ENCODE peak calls at places on chromosomes 11 and 22, in six cellular contexts. W, C, P, I, X and N are unnamed samples. For H3K36me3, the result is how much of the 10 kb centered on the place peaks cover.

GRCh38 chr11:1138053-1138452 is 19.7 kb upstream of the MUC5AC start:
- DNase-seq in I (no peak), P (no peak), C (no peak), X (peak), W (no peak), N (no peak)

GRCh38 chr11:117614695-117615094 is 182.3 kb downstream of the DSCAML1 start:
- DNase-seq in I (no peak), P (no peak), W (no peak), X (no peak), C (no peak), N (no peak)

GRCh38 chr11:45156201-45156600 is 9.8 kb downstream of the PRDM11 start:
- DNase-seq in X (no peak), C (no peak), P (peak), W (no peak), I (no peak), N (no peak)

GRCh38 chr11:30342736-30343166 is 19.8 kb downstream of the ARL14EP start:
- DNase-seq in W (no peak), X (no peak), C (no peak), P (no peak), I (no peak), N (no peak)

GRCh38 chr11:67416416-67417335 is 1.2 kb downstream of the CARNS1 start:
- DNase-seq in X (no peak), W (no peak), C (no peak), I (peak), P (peak), N (no peak)

GRCh38 chr22:26848244-26848920 is 191.0 kb downstream of the MIAT start:
- DNase-seq in W (no peak), I (no peak), P (no peak), C (no peak), X (peak), N (no peak)

GRCh38 chr11:11987503-11988022 is 20.9 kb downstream of the DKK3 start:
- DNase-seq in P (no peak), I (no peak), C (no peak), X (peak), W (no peak), N (no peak)

GRCh38 chr22:45534339-45535192 is 31.9 kb downstream of the FBLN1 start:
- DNase-seq in C (no peak), I (no peak), W (no peak), P (no peak), X (peak), N (no peak)

GRCh38 chr22:37741312-37741795 is 44.5 kb downstream of the TRIOBP start:
- DNase-seq in C (peak), X (peak), W (peak), P (no peak), I (peak), N (peak)

GRCh38 chr22:37990302-37990701 is 5.9 kb upstream of the SOX10 start:
- DNase-seq in I (no peak), W (peak), P (no peak), C (no peak), X (no peak), N (no peak)

GRCh38 chr22:39967996-39968968 is 8.1 kb downstream of the TMA7B start:
- DNase-seq in I (peak), C (peak), W (peak), P (no peak), X (no peak), N (no peak)

GRCh38 chr22:21985214-21985613 is 2.6 kb upstream of the TOP3B start:
- DNase-seq in X (no peak), W (no peak), P (peak), C (no peak), I (no peak), N (no peak)

GRCh38 chr22:49767355-49768062 is 60.2 kb downstream of the BRD1 start:
- DNase-seq in C (peak), I (no peak), W (no peak), P (peak), X (peak), N (peak)

GRCh38 chr11:100851129-100851528 is 164.0 kb downstream of the ARHGAP42 start:
- DNase-seq in C (no peak), P (no peak), X (peak), W (no peak), I (no peak), N (no peak)

GRCh38 chr11:12696911-12697581 is 22.8 kb downstream of the TEAD1 start:
- DNase-seq in C (no peak), W (no peak), X (no peak), I (no peak), P (no peak), N (no peak)

GRCh38 chr11:57899378-57899777 is 124.3 kb upstream of the OR9Q1 start:
- DNase-seq in C (no peak), I (no peak), X (no peak), W (no peak), P (no peak), N (no peak)

GRCh38 chr11:833849-834311 is 1.1 kb downstream of the CD151 start:
- DNase-seq in X (no peak), W (no peak), I (no peak), C (no peak), P (no peak), N (no peak)

GRCh38 chr22:36286096-36286957 is 33.4 kb downstream of the APOL1 start:
- DNase-seq in W (peak), X (peak), P (peak), I (peak), C (peak), N (peak)

GRCh38 chr11:35377262-35377661 is 42.1 kb downstream of the SLC1A2 start:
- DNase-seq in I (no peak), W (no peak), P (no peak), X (no peak), C (no peak), N (no peak)

GRCh38 chr22:29661355-29661754 is 57.9 kb downstream of the NF2 start:
- DNase-seq in W (no peak), P (no peak), I (no peak), X (peak), C (no peak), N (no peak)

GRCh38 chr22:35577799-35578659 is 37.4 kb downstream of the RASD2 start:
- DNase-seq in X (no peak), P (no peak), C (no peak), I (no peak), W (no peak), N (no peak)

GRCh38 chr11:130536106-130537040 is 87.9 kb downstream of the ADAMTS15 start:
- DNase-seq in C (no peak), W (no peak), X (peak), I (no peak), P (no peak), N (no peak)

GRCh38 chr11:45048870-45049825 is 97.3 kb upstream of the PRDM11 start:
- DNase-seq in I (peak), P (no peak), X (no peak), W (peak), C (peak), N (peak)

GRCh38 chr11:111836766-111837165 is 34.6 kb downstream of the ALG9 start:
- DNase-seq in P (no peak), I (no peak), X (peak), W (no peak), C (no peak), N (no peak)

GRCh38 chr11:67283490-67283963 is 5.6 kb upstream of the ANKRD13D start:
- DNase-seq in X (no peak), P (peak), C (no peak), W (peak), I (no peak), N (no peak)

GRCh38 chr22:19655399-19655798 is 58.9 kb upstream of the SEPTIN5 start:
- DNase-seq in C (no peak), P (no peak), X (no peak), I (no peak), W (no peak), N (no peak)

GRCh38 chr11:1785749-1786261 is 22.1 kb upstream of the CTSD start:
- DNase-seq in C (no peak), I (no peak), W (no peak), X (no peak), P (no peak), N (no peak)

GRCh38 chr11:133681901-133682300 is 149.6 kb upstream of the OPCML start:
- DNase-seq in C (no peak), X (no peak), W (no peak), P (no peak), I (no peak), N (no peak)

GRCh38 chr11:111445586-111445985 is 66.5 kb upstream of the POU2AF1 start:
- DNase-seq in X (no peak), W (no peak), C (no peak), I (no peak), P (no peak), N (no peak)

GRCh38 chr22:25134451-25134850 is 65.2 kb upstream of the CRYBB3 start:
- DNase-seq in W (no peak), I (no peak), P (no peak), C (no peak), X (no peak), N (no peak)

GRCh38 chr11:47431356-47432083 is 5.3 kb upstream of the PSMC3 start:
- DNase-seq in P (no peak), W (no peak), C (no peak), X (no peak), I (no peak), N (no peak)

GRCh38 chr11:130188047-130188446 is 28.5 kb downstream of the ST14 start:
- DNase-seq in W (no peak), X (no peak), C (no peak), P (no peak), I (no peak), N (no peak)

GRCh38 chr11:106695506-106695905 is 322.8 kb downstream of the GUCY1A2 start:
- DNase-seq in I (no peak), P (no peak), W (no peak), C (no peak), X (peak), N (no peak)

GRCh38 chr11:82085493-82085892 is 648.2 kb downstream of the FAM181B start:
- DNase-seq in W (no peak), X (no peak), I (no peak), P (no peak), C (no peak), N (no peak)

GRCh38 chr11:75582935-75583709 is 21.1 kb downstream of the SERPINH1 start:
- DNase-seq in P (peak), I (peak), W (peak), C (peak), X (peak), N (peak)

GRCh38 chr11:75585271-75585670 is 23.2 kb downstream of the SERPINH1 start:
- DNase-seq in P (no peak), I (no peak), C (no peak), W (no peak), X (no peak), N (no peak)

GRCh38 chr11:75582461-75582934 is 20.4 kb downstream of the SERPINH1 start:
- DNase-seq in P (no peak), I (no peak), C (no peak), W (no peak), X (no peak), N (no peak)

GRCh38 chr11:75588067-75588481 is 26.0 kb downstream of the SERPINH1 start:
- DNase-seq in P (no peak), W (no peak), I (peak), X (no peak), C (no peak), N (no peak)

GRCh38 chr11:75583710-75584658 is 21.9 kb downstream of the SERPINH1 start:
- DNase-seq in C (peak), X (peak), P (peak), I (peak), W (peak), N (peak)
- TF ChIP-seq CTCF in C (no peak), X (no peak), P (no peak), I (no peak), W (no peak), N (no peak)

DNA sequence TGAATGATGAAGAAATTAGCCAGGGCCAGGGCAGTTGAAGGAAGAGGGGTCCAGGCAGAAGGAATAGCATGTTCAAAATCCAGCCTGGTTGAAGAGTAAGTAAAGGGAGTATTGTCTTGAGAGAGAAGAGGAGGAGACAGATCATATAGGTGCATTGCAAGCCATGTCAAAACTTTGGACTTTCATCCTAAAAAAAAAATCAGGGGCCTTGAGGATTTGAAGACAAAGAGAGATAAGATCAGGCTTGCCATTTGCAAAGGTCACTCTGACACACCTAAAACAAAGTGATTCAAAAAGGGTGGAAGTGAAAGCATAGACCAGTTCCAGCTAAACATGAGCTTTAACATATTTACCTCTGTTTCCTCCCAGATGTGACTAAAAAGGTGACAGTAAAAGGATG is 95.7 kb upstream of the DRD2 start:
- DNase-seq in I (no peak), W (no peak), P (no peak), X (no peak), C (no peak), N (no peak)
- H3K4me3 ChIP-seq in I (no peak), W (no peak), P (no peak), X (no peak), C (no peak), N (no peak)

GRCh38 chr11:6455070-6455469 is 14.3 kb upstream of the HPX start:
- DNase-seq in X (no peak), C (no peak), W (no peak), I (no peak), P (no peak), N (no peak)
- H3K36me3 ChIP-seq in X (under half), C (under half), W (half or more), I (under half), P (half or more), N (under half)

DNA sequence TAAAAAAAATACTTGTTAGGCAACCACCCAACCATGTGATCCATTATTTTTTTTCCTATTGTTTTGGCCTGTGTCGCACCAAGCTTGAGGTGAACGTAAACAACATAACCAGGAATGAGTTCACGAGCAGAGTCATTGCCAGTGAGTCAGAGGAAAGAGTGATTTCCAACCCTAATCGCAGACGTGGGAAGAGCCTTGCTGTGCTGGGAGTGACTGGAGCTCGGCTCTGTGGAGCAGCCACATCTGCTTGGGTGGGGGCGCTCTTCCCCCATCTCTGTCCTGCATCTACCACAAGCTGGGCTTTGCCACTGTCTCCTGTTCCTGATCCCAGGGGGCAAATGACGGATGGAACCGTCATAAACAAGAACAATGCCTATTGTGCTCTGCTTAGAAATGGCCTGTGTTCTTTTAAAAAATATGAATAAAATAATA is 210.0 kb downstream of the KIRREL3 start:
- DNase-seq in W (no peak), C (no peak), X (peak), P (no peak), I (no peak), N (no peak)
- TF ChIP-seq CTCF in W (no peak), C (no peak), X (peak), P (no peak), I (no peak), N (no peak)

GRCh38 chr11:119093666-119093950 is 8.0 kb downstream of the DPAGT1 start:
- DNase-seq in P (no peak), I (no peak), W (no peak), X (no peak), C (no peak), N (no peak)

GRCh38 chr11:119093951-119094815 is 7.5 kb downstream of the DPAGT1 start:
- DNase-seq in C (peak), P (peak), I (peak), W (no peak), X (peak), N (peak)

GRCh38 chr11:119091083-119091650 is 6.5 kb downstream of the HMBS start:
- DNase-seq in C (no peak), P (no peak), W (no peak), X (no peak), I (no peak), N (no peak)

GRCh38 chr11:119092880-119093665 is 8.4 kb downstream of the HMBS start:
- DNase-seq in C (no peak), I (peak), P (no peak), W (no peak), X (peak), N (no peak)

DNA sequence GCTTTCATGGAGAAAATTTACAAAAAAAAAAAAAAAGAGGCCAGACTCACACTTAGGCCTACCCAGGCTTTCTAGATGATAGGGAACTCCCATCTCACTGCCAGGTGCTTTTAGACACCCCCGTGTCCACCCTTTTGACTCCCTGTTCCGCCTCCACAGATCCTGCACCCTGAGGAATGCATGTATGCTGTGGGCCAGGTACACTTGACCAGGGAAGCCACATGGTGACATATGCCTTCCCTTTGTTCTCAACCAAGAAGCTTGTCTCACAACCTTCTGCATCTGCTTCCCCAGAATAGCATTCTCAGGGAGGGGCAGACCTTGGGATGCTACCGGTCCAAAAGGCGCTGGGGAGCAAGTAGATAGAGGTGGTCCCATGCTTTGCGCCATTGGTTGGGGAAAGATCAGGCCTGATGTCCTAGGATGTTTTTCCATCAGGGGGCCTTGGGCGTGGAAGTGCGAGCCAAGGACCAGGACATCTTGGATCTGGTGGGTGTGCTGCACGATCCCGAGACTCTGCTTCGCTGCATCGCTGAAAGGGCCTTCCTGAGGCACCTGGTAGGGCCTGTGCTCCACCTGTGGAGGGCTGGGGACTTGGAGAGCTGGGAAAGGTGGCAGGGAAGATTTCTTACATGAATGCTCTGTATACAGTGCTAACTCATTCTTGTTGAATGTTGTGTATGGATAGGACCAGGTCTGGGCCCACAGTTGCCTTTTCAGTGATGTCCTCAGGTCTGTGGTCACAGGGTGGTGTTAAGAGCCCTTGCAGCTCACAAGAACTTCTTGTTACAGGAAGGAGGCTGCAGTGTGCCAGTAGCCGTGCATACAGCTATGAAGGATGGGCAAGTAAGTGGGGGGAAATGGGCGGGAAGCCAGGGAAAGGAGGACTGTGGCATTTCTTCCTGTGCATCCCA is 7.5 kb downstream of the HMBS start:
- DNase-seq in X (no peak), P (no peak), W (no peak), I (no peak), C (no peak), N (no peak)
- H3K4me3 ChIP-seq in X (peak), P (no peak), W (no peak), I (no peak), C (no peak), N (peak)

GRCh38 chr11:71435278-71435951 is 12.8 kb downstream of the DHCR7 start:
- DNase-seq in X (no peak), W (no peak), P (no peak), C (no peak), I (no peak), N (no peak)

GRCh38 chr11:71437399-71437798 is 10.8 kb downstream of the DHCR7 start:
- DNase-seq in I (peak), X (no peak), W (no peak), C (peak), P (no peak), N (no peak)

GRCh38 chr11:71438650-71439049 is 9.5 kb downstream of the DHCR7 start:
- DNase-seq in I (no peak), P (no peak), X (no peak), C (no peak), W (no peak), N (no peak)

GRCh38 chr11:71437879-71438278 is 10.3 kb downstream of the DHCR7 start:
- DNase-seq in I (no peak), P (no peak), C (no peak), W (no peak), X (no peak), N (no peak)

DNA sequence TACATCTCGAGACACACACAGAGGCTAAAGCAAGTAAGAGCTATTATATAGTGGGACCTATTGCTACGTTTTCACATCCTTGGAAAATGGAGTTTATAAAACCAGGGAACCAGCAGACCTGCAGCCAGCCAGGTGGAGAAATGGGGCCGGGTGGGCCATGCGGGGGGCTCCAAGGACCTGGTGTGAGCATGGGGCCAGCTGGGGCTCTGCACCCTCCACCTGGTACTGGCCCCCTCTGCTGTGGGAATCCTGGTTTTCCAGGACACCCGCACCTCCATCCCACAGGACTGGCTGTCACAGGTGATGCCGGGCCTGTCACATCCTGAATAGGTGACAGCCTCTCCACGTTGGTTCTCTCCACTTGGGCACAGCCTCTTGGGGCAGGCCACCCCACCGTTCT is 11.3 kb downstream of the DHCR7 start:
- DNase-seq in I (no peak), C (no peak), X (no peak), P (no peak), W (no peak), N (no peak)
- H3K36me3 ChIP-seq in I (under half), C (under half), X (under half), P (half or more), W (half or more), N (under half)